ENCODE peak calls at places on chromosomes 11 and 22, in four cellular contexts. P, X, N and A are unnamed samples.
A peak's percentile ranks its signal among the peaks of the same experiment; 100 is the strongest.

GRCh38 chr11:96215094-96215782 is 127.8 kb downstream of the MAML2 start:
- DNase-seq in P (peak; percentile 75), X (no peak), N (no peak), A (peak; percentile 22)

GRCh38 chr22:39940757-39941305 is 19.4 kb upstream of the TMA7B start:
- DNase-seq in P (no peak), X (no peak), N (no peak), A (no peak)

GRCh38 chr11:33227578-33228261 is 29.5 kb upstream of the HIPK3 start:
- DNase-seq in P (peak; percentile 26), X (no peak), N (no peak), A (no peak)

GRCh38 chr11:30786392-30787120 is 200.4 kb upstream of the MPPED2 start:
- DNase-seq in P (peak; percentile 19), X (no peak), N (no peak), A (no peak)

GRCh38 chr11:125390949-125391348 is 105.1 kb downstream of the FEZ1 start:
- DNase-seq in P (peak; percentile 82), X (peak; percentile 60), N (no peak), A (no peak)

GRCh38 chr11:34620820-34621792 is at the start of gene EHF:
- DNase-seq in P (no peak), X (no peak), N (no peak), A (no peak)

GRCh38 chr11:2696461-2696860 is 3.3 kb downstream of the KCNQ1OT1 start:
- DNase-seq in P (no peak), X (no peak), N (peak; percentile 39), A (no peak)

GRCh38 chr22:44850946-44851345 is 98.6 kb downstream of the ARHGAP8 start:
- DNase-seq in P (no peak), X (peak; percentile 65), N (no peak), A (no peak)

GRCh38 chr11:17351510-17352176 is at the start of gene NCR3LG1:
- DNase-seq in P (peak; percentile 64), X (peak; percentile 73), N (peak; percentile 77), A (peak; percentile 66)

GRCh38 chr11:98561216-98561615 is 459.5 kb upstream of the CNTN5 start:
- DNase-seq in P (no peak), X (no peak), N (no peak), A (no peak)

GRCh38 chr11:18768472-18768901 is 23.1 kb downstream of the PTPN5 start:
- DNase-seq in P (no peak), X (no peak), N (no peak), A (no peak)

GRCh38 chr11:3121416-3121815 is 43.7 kb downstream of the OSBPL5 start:
- DNase-seq in P (no peak), X (no peak), N (no peak), A (no peak)

GRCh38 chr22:41197046-41197807 is 7.9 kb upstream of the L3MBTL2 start:
- DNase-seq in P (peak; percentile 46), X (peak; percentile 92), N (peak; percentile 83), A (peak; percentile 73)

GRCh38 chr11:11984563-11984962 is 23.9 kb downstream of the DKK3 start:
- DNase-seq in P (no peak), X (no peak), N (peak; percentile 35), A (no peak)
- H3K4me1 ChIP-seq in P (peaks cover 74% of the 10 kb centered on the region), X (peaks cover 74% of the 10 kb centered on the region), N (peaks cover 15% of the 10 kb centered on the region), A (no peaks in the 10 kb centered on the region)

GRCh38 chr11:66012371-66012945 is 650 bp downstream of the CST6 start:
- DNase-seq in P (no peak), X (no peak), N (no peak), A (no peak)
- H3K4me3 ChIP-seq in P (no peak overlapping the region), X (no peak overlapping the region), N (no peak overlapping the region), A (no peak overlapping the region)

DNA sequence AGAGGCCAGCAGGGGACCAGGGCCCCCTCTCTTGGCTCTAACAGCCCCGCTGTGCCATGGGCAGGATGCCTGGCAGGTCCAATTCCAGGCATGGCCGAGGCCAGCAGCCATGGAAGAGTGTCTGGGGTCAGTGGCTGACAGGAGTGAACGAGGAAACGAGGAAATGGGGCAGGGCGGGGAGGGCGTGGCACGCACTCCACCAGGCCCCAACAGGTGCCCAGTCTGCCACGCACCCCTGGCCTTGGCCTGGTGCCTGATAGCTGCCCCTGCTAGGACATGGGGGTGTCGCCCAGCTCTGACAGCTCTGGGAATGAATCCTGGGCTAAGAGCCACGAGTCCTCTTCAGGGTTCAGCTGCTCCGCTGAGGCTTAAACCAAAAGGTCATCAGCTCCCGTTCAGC is 11.6 kb upstream of the TBC1D22A start:
- DNase-seq in P (no peak), X (no peak), N (no peak), A (peak; percentile 94)
- H3K27ac ChIP-seq in P (no peak overlapping the region), X (no peak overlapping the region), N (peak overlapping the region; percentile 64), A (peak overlapping the region; percentile 69)

DNA sequence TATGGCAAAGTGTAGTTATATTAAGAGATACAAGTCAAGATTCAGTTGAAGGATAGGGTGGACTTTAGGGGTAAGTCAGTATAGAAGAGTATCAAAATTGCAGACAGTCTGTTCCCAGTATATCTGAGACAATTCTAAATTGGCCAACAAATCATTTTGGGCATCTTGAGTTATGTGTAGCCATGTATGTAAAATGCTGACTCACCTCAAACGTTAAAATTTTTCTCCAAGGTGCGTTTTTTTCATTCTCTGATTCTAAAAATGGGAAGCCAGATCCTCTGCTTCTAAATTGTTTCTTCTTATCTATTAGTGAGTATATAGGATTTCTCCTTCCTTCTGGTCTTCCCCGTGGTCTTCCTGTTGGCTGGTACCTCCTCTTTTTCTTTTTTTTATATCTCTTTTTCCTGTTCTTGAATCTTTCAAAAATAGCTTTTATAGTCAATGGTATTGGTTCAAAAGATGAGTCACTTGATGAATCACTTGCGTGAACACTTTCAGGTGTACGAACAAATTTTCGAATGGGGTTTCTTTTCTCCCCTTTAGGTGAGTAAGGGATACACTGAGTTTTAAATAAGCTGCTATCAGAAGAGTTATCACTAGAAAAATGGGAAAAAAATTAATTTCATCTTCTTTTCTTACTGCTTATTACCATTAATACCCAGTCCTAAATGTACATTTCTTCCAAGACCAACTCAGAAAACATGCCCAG is 3.2 kb downstream of the TAF1D start:
- DNase-seq in P (peak; percentile 37), X (no peak), N (no peak), A (no peak)
- H3K4me1 ChIP-seq in P (peaks cover 4% of the 10 kb centered on the region), X (peaks cover 30% of the 10 kb centered on the region), N (peaks cover 58% of the 10 kb centered on the region), A (peaks cover 29% of the 10 kb centered on the region)